ENCODE peak calls at places on chromosome 2, in four cellular contexts. One of them, this sample, is unnamed.
A peak's percentile ranks its signal among the peaks of the same experiment; 100 is the strongest.

GRCh38 chr2:9211496-9211895 is 4.9 kb downstream of the ASAP2 start:
- DNase-seq in PC-3: no peak
- DNase-seq in brain microvascular endothelial cell: peak; percentile 45
- DNase-seq in heart right ventricle: no peak
- DNase-seq in this sample: no peak

GRCh38 chr2:103977681-103978080 is 876.2 kb upstream of the POU3F3 start:
- DNase-seq in PC-3: no peak
- DNase-seq in heart right ventricle: no peak
- DNase-seq in brain microvascular endothelial cell: no peak
- DNase-seq in this sample: no peak

GRCh38 chr2:100178864-100179263 is 36.5 kb upstream of the AFF3 start:
- DNase-seq in PC-3: no peak
- DNase-seq in heart right ventricle: no peak
- DNase-seq in brain microvascular endothelial cell: no peak
- DNase-seq in this sample: no peak

GRCh38 chr2:44884231-44884630 is 57.3 kb upstream of the SIX3 start:
- DNase-seq in heart right ventricle: no peak
- DNase-seq in brain microvascular endothelial cell: no peak
- DNase-seq in PC-3: no peak
- DNase-seq in this sample: no peak

GRCh38 chr2:60317029-60317386 is 236.4 kb downstream of the BCL11A start:
- DNase-seq in brain microvascular endothelial cell: no peak
- DNase-seq in heart right ventricle: no peak
- DNase-seq in PC-3: no peak
- DNase-seq in this sample: no peak

GRCh38 chr2:222448806-222449205 is 24.5 kb downstream of the SGPP2 start:
- DNase-seq in heart right ventricle: no peak
- DNase-seq in brain microvascular endothelial cell: no peak
- DNase-seq in PC-3: no peak
- DNase-seq in this sample: no peak

GRCh38 chr2:219565130-219566080 is 5.9 kb downstream of the OBSL1 start:
- DNase-seq in brain microvascular endothelial cell: no peak
- DNase-seq in PC-3: no peak
- DNase-seq in heart right ventricle: no peak
- DNase-seq in this sample: no peak

GRCh38 chr2:239275037-239275685 is 125.7 kb downstream of the HDAC4 start:
- DNase-seq in brain microvascular endothelial cell: peak; percentile 99
- DNase-seq in PC-3: peak; percentile 87
- DNase-seq in heart right ventricle: peak; percentile 83
- DNase-seq in this sample: peak; percentile 69

GRCh38 chr2:24881623-24882022 is 38.4 kb downstream of the ADCY3 start:
- DNase-seq in brain microvascular endothelial cell: no peak
- DNase-seq in PC-3: no peak
- DNase-seq in heart right ventricle: no peak
- DNase-seq in this sample: no peak

GRCh38 chr2:180495606-180496005 is 484.8 kb upstream of the UBE2E3 start:
- DNase-seq in brain microvascular endothelial cell: no peak
- DNase-seq in heart right ventricle: no peak
- DNase-seq in PC-3: peak; percentile 85
- DNase-seq in this sample: peak; percentile 33

GRCh38 chr2:126776255-126776654 is 120.3 kb downstream of the GYPC start:
- DNase-seq in PC-3: no peak
- DNase-seq in heart right ventricle: peak; percentile 30
- DNase-seq in brain microvascular endothelial cell: no peak
- DNase-seq in this sample: peak; percentile 6

GRCh38 chr2:120761911-120762310 is 26.2 kb downstream of the GLI2 start:
- DNase-seq in heart right ventricle: no peak
- DNase-seq in brain microvascular endothelial cell: no peak
- DNase-seq in PC-3: no peak
- DNase-seq in this sample: no peak

GRCh38 chr2:129061079-129061785 is 742.6 kb upstream of the HS6ST1 start:
- DNase-seq in brain microvascular endothelial cell: peak; percentile 36
- DNase-seq in PC-3: no peak
- DNase-seq in heart right ventricle: no peak
- DNase-seq in this sample: no peak

GRCh38 chr2:27765621-27766286 is 5.8 kb upstream of the MRPL33 start:
- DNase-seq in heart right ventricle: peak; percentile 63
- DNase-seq in PC-3: no peak
- DNase-seq in brain microvascular endothelial cell: no peak
- DNase-seq in this sample: no peak

GRCh38 chr2:207334631-207335371 is 169.1 kb upstream of the KLF7 start:
- DNase-seq in brain microvascular endothelial cell: peak; percentile 99
- DNase-seq in heart right ventricle: peak; percentile 60
- DNase-seq in PC-3: peak; percentile 94
- DNase-seq in this sample: peak; percentile 14

GRCh38 chr2:86218124-86218523 is 18.9 kb downstream of the MRPL35 start:
- DNase-seq in heart right ventricle: no peak
- DNase-seq in brain microvascular endothelial cell: no peak
- DNase-seq in PC-3: no peak
- DNase-seq in this sample: no peak

GRCh38 chr2:233674995-233675394 is 3.3 kb downstream of the UGT1A9 start:
- DNase-seq in brain microvascular endothelial cell: no peak
- DNase-seq in heart right ventricle: no peak
- DNase-seq in PC-3: no peak
- DNase-seq in this sample: no peak

GRCh38 chr2:71299507-71299906 is 32.1 kb upstream of the ZNF638 start:
- DNase-seq in PC-3: peak; percentile 71
- DNase-seq in brain microvascular endothelial cell: no peak
- DNase-seq in heart right ventricle: no peak
- DNase-seq in this sample: no peak

GRCh38 chr2:241613018-241613780 is 23.8 kb downstream of the THAP4 start:
- DNase-seq in brain microvascular endothelial cell: no peak
- DNase-seq in heart right ventricle: no peak
- DNase-seq in PC-3: no peak
- DNase-seq in this sample: no peak

GRCh38 chr2:164821338-164821737 is 20.3 kb downstream of the COBLL1 start:
- DNase-seq in PC-3: no peak
- DNase-seq in brain microvascular endothelial cell: no peak
- DNase-seq in heart right ventricle: no peak
- DNase-seq in this sample: no peak

GRCh38 chr2:26914286-26914962 is 56.0 kb upstream of the MAPRE3 start:
- DNase-seq in brain microvascular endothelial cell: no peak
- DNase-seq in heart right ventricle: no peak
- DNase-seq in PC-3: no peak
- DNase-seq in this sample: no peak

GRCh38 chr2:26532301-26533250 is 54.7 kb upstream of the OTOF start:
- DNase-seq in heart right ventricle: no peak
- DNase-seq in brain microvascular endothelial cell: no peak
- DNase-seq in PC-3: no peak
- DNase-seq in this sample: no peak

GRCh38 chr2:26887142-26887541 is 39.2 kb downstream of the DPYSL5 start:
- DNase-seq in brain microvascular endothelial cell: no peak
- DNase-seq in PC-3: no peak
- DNase-seq in heart right ventricle: peak; percentile 45
- DNase-seq in this sample: no peak

GRCh38 chr2:112582314-112582746 is 2.1 kb upstream of the CHCHD5 start:
- DNase-seq in heart right ventricle: no peak
- DNase-seq in PC-3: peak; percentile 81
- DNase-seq in brain microvascular endothelial cell: peak; percentile 54
- DNase-seq in this sample: no peak

GRCh38 chr2:231018184-231018583 is 19.1 kb upstream of the C2orf72 start:
- DNase-seq in heart right ventricle: no peak
- DNase-seq in PC-3: no peak
- DNase-seq in brain microvascular endothelial cell: no peak
- DNase-seq in this sample: no peak

GRCh38 chr2:181892795-181893435 is 1.4 kb downstream of the ITPRID2 start:
- DNase-seq in PC-3: peak; percentile 67
- DNase-seq in brain microvascular endothelial cell: no peak
- DNase-seq in heart right ventricle: no peak
- DNase-seq in this sample: no peak

GRCh38 chr2:129087133-129087813 is 768.6 kb upstream of the HS6ST1 start:
- DNase-seq in brain microvascular endothelial cell: no peak
- DNase-seq in PC-3: no peak
- DNase-seq in heart right ventricle: no peak
- DNase-seq in this sample: no peak

GRCh38 chr2:188202777-188203176 is 88.9 kb upstream of the GULP1 start:
- DNase-seq in heart right ventricle: no peak
- DNase-seq in brain microvascular endothelial cell: no peak
- DNase-seq in PC-3: no peak
- DNase-seq in this sample: no peak

GRCh38 chr2:237878321-237879057 is 19.1 kb downstream of the RAMP1 start:
- DNase-seq in PC-3: no peak
- DNase-seq in heart right ventricle: no peak
- DNase-seq in brain microvascular endothelial cell: no peak
- DNase-seq in this sample: no peak

GRCh38 chr2:133561045-133561852 is 7.0 kb downstream of the NCKAP5 start:
- DNase-seq in heart right ventricle: no peak
- DNase-seq in PC-3: peak; percentile 81
- DNase-seq in brain microvascular endothelial cell: peak; percentile 65
- DNase-seq in this sample: no peak

GRCh38 chr2:79670198-79670597 is 157.3 kb downstream of the CTNNA2 start:
- DNase-seq in brain microvascular endothelial cell: no peak
- DNase-seq in PC-3: no peak
- DNase-seq in heart right ventricle: no peak
- DNase-seq in this sample: no peak

GRCh38 chr2:160411167-160411566 is 82.4 kb downstream of the RBMS1 start:
- DNase-seq in PC-3: peak; percentile 72
- DNase-seq in brain microvascular endothelial cell: no peak
- DNase-seq in heart right ventricle: no peak
- DNase-seq in this sample: no peak

GRCh38 chr2:211351998-211352397 is 795.6 kb downstream of the CPS1 start:
- DNase-seq in brain microvascular endothelial cell: peak; percentile 1
- DNase-seq in PC-3: peak; percentile 46
- DNase-seq in heart right ventricle: peak; percentile 8
- DNase-seq in this sample: no peak

GRCh38 chr2:15942711-15943345 is 2.5 kb downstream of the MYCN start:
- DNase-seq in heart right ventricle: no peak
- DNase-seq in PC-3: no peak
- DNase-seq in brain microvascular endothelial cell: no peak
- DNase-seq in this sample: no peak

GRCh38 chr2:216216951-216217903 is 108.1 kb downstream of the XRCC5 start:
- DNase-seq in heart right ventricle: no peak
- DNase-seq in PC-3: peak; percentile 87
- DNase-seq in brain microvascular endothelial cell: peak; percentile 59
- DNase-seq in this sample: no peak

GRCh38 chr2:152525277-152525838 is 190.4 kb downstream of the FMNL2 start:
- DNase-seq in brain microvascular endothelial cell: peak; percentile 45
- DNase-seq in heart right ventricle: peak; percentile 20
- DNase-seq in PC-3: peak; percentile 91
- DNase-seq in this sample: no peak

GRCh38 chr2:128594953-128595677 is 276.4 kb upstream of the HS6ST1 start:
- DNase-seq in PC-3: no peak
- DNase-seq in brain microvascular endothelial cell: no peak
- DNase-seq in heart right ventricle: no peak
- DNase-seq in this sample: no peak

GRCh38 chr2:65640793-65641103 is 208.3 kb upstream of the SPRED2 start:
- DNase-seq in brain microvascular endothelial cell: no peak
- DNase-seq in heart right ventricle: no peak
- DNase-seq in PC-3: no peak
- DNase-seq in this sample: no peak
- TF ChIP-seq CTCF in brain microvascular endothelial cell: no peak
- TF ChIP-seq CTCF in heart right ventricle: no peak
- TF ChIP-seq CTCF in PC-3: no peak
- TF ChIP-seq CTCF in this sample: no peak

DNA sequence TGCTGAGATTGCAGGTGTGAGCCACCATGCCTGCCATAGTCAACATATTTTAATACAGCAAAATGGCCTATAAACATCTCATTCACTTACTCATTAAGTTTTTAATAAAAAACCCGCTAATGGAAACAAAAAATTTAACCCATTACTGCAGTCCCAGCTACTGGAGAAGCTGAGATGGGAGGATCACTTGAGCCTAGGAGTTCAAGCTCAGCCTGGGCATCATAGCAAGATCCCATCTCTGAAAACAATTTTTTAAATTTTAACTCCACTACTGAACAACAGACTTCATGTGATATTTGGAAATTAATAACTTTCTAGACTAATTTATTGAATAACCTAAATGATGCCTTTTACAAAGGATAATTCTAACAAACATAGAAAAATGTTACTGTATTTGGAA is 5.4 kb downstream of the PPP4R3B start:
- DNase-seq in PC-3: no peak
- DNase-seq in brain microvascular endothelial cell: no peak
- DNase-seq in heart right ventricle: no peak
- DNase-seq in this sample: no peak
- TF ChIP-seq CTCF in PC-3: no peak
- TF ChIP-seq CTCF in brain microvascular endothelial cell: no peak
- TF ChIP-seq CTCF in heart right ventricle: no peak
- TF ChIP-seq CTCF in this sample: no peak

GRCh38 chr2:11658208-11658607 is 11.8 kb downstream of the NTSR2 start:
- DNase-seq in brain microvascular endothelial cell: no peak
- DNase-seq in heart right ventricle: no peak
- DNase-seq in PC-3: peak; percentile 85
- DNase-seq in this sample: no peak
- TF ChIP-seq CTCF in brain microvascular endothelial cell: no peak
- TF ChIP-seq CTCF in heart right ventricle: no peak
- TF ChIP-seq CTCF in PC-3: no peak
- TF ChIP-seq CTCF in this sample: no peak

GRCh38 chr2:42036940-42037339 is 10.9 kb upstream of the PKDCC start:
- DNase-seq in brain microvascular endothelial cell: no peak
- DNase-seq in heart right ventricle: no peak
- DNase-seq in PC-3: no peak
- DNase-seq in this sample: no peak

GRCh38 chr2:42042956-42043355 is 4.9 kb upstream of the PKDCC start:
- DNase-seq in brain microvascular endothelial cell: no peak
- DNase-seq in PC-3: no peak
- DNase-seq in heart right ventricle: no peak
- DNase-seq in this sample: no peak

GRCh38 chr2:42041377-42042127 is 6.3 kb upstream of the PKDCC start:
- DNase-seq in brain microvascular endothelial cell: no peak
- DNase-seq in heart right ventricle: no peak
- DNase-seq in PC-3: no peak
- DNase-seq in this sample: no peak

GRCh38 chr2:42043789-42044394 is 3.9 kb upstream of the PKDCC start:
- DNase-seq in PC-3: no peak
- DNase-seq in heart right ventricle: no peak
- DNase-seq in brain microvascular endothelial cell: no peak
- DNase-seq in this sample: no peak

DNA sequence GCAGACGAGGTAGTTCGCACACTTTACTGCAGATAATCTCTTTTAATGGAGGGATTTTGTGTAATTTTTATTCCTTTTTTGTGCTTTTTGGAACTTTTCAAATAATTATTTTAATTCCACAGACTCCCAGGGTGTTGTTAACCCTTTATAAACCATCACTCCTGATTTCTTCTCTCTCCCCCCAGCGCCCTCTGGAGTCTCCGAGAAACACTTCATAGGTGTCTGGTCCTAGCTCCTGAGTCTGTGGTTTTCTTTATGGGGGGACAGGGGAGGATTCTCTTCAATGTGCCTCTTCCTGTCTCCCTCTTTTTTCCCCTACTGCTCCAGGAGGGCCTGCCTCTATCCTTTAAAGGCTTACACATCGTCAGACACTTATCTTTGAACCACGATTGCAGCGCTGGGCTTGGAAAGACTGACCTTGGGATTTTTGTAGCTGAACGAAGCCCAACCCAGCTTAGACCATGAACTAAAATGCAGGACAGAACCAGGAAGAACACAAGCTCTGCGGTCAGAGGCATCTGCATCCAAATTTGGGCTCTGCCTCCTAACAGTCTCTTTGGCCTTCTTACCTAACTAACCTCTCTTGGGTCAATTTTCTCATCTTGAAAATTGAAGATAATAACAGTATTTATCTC is 7.1 kb upstream of the PKDCC start:
- DNase-seq in brain microvascular endothelial cell: no peak
- DNase-seq in heart right ventricle: no peak
- DNase-seq in PC-3: no peak
- DNase-seq in this sample: no peak
- TF ChIP-seq CTCF in brain microvascular endothelial cell: peak; percentile 46
- TF ChIP-seq CTCF in heart right ventricle: no peak
- TF ChIP-seq CTCF in PC-3: no peak
- TF ChIP-seq CTCF in this sample: no peak